ENCODE peak calls at places on chromosomes 5 and 9, in eight cellular contexts. L is H7; Z is GM19239; J is NCI-H69; M is brain microvascular endothelial cell; D is stimulated activated naive CD8-positive, alpha-beta T cell treated with anti-CD3 and anti-CD28 coated beads, Interleukin-15, Interleukin-2, amounts not matched to agents 100 U/mL and 50 U/mL, for 24 hours; K is NCI-H460; P is RPMI8226. Y is an unnamed sample.

GRCh38 chr5:178483620-178484019 is 106.6 kb downstream of the COL23A1 start:
- DNase-seq in M (no peak), P (peak), D (peak), K (no peak), Z (no peak), J (peak), L (no peak), Y (peak)

GRCh38 chr9:129557192-129558036 is 63.5 kb downstream of the C9orf50 start:
- DNase-seq in M (peak), K (no peak), Z (no peak), P (no peak), J (peak), L (peak), D (no peak), Y (no peak)

GRCh38 chr9:2043881-2044462 is 28.8 kb downstream of the SMARCA2 start:
- DNase-seq in J (peak), M (no peak), P (no peak), Z (no peak), L (peak), D (no peak), K (no peak), Y (peak)

GRCh38 chr5:139893873-139894272 is 98.3 kb downstream of the PSD2 start:
- DNase-seq in M (no peak), K (no peak), D (no peak), P (no peak), J (no peak), Z (no peak), L (no peak), Y (no peak)

GRCh38 chr9:93198839-93199625 is 15.1 kb downstream of the WNK2 start:
- DNase-seq in K (no peak), Z (no peak), D (no peak), M (no peak), P (no peak), J (no peak), L (no peak), Y (no peak)

GRCh38 chr9:136002886-136003285 is 41.7 kb upstream of the UBAC1 start:
- DNase-seq in M (no peak), J (no peak), K (no peak), Z (no peak), L (no peak), P (no peak), D (no peak), Y (no peak)

GRCh38 chr9:79581794-79582193 is 10.0 kb downstream of the TLE4 start:
- DNase-seq in L (no peak), P (no peak), D (peak), K (no peak), M (peak), Z (no peak), J (no peak), Y (no peak)

GRCh38 chr5:179836225-179837019 is 15.7 kb downstream of the SQSTM1 start:
- DNase-seq in K (no peak), P (no peak), M (no peak), Z (no peak), D (peak), J (peak), L (peak), Y (peak)

GRCh38 chr5:93899026-93899600 is 157.7 kb upstream of the POU5F2 start:
- DNase-seq in P (no peak), M (no peak), K (peak), J (peak), L (no peak), Z (no peak), D (no peak), Y (no peak)

GRCh38 chr5:140403613-140404012 is 2.0 kb downstream of the ANKHD1 start:
- DNase-seq in L (no peak), J (no peak), K (no peak), P (no peak), M (no peak), D (no peak), Z (no peak), Y (no peak)

GRCh38 chr9:15509931-15510788 is 610 bp downstream of the PSIP1 start:
- DNase-seq in L (peak), J (peak), Z (no peak), K (peak), M (peak), P (peak), D (peak), Y (no peak)

GRCh38 chr9:132989414-132989996 is 11.0 kb downstream of the GFI1B start:
- DNase-seq in P (no peak), J (peak), K (no peak), D (no peak), Z (no peak), L (peak), M (no peak), Y (no peak)

GRCh38 chr9:14554866-14555265 is 138.4 kb downstream of the ZDHHC21 start:
- DNase-seq in P (no peak), J (no peak), K (no peak), D (no peak), M (peak), L (no peak), Z (no peak), Y (no peak)

GRCh38 chr5:179239256-179240135 is 105.8 kb downstream of the ADAMTS2 start:
- DNase-seq in Z (no peak), M (no peak), J (no peak), K (no peak), D (no peak), L (peak), P (no peak), Y (no peak)

GRCh38 chr5:1209896-1210776 is 8.7 kb downstream of the SLC6A19 start:
- DNase-seq in J (peak), K (no peak), D (no peak), P (no peak), L (no peak), Z (no peak), M (no peak), Y (no peak)

GRCh38 chr9:126461608-126462007 is 135.0 kb downstream of the MVB12B start:
- DNase-seq in K (no peak), M (no peak), L (no peak), J (no peak), Z (no peak), D (no peak), P (no peak), Y (no peak)

GRCh38 chr5:65203746-65204145 is 278.0 kb downstream of the ADAMTS6 start:
- DNase-seq in Z (no peak), M (peak), L (no peak), J (no peak), D (no peak), K (no peak), P (no peak), Y (no peak)

GRCh38 chr5:136087961-136088871 is 44.4 kb upstream of the SMAD5 start:
- DNase-seq in D (no peak), P (no peak), J (no peak), K (no peak), Z (no peak), L (no peak), M (peak), Y (no peak)

GRCh38 chr5:104016650-104017049 is 454.1 kb upstream of the NUDT12 start:
- DNase-seq in J (no peak), L (no peak), D (no peak), P (no peak), K (no peak), M (peak), Z (no peak), Y (no peak)

GRCh38 chr9:29928072-29928471 is 2354.8 kb upstream of the C9orf72 start:
- DNase-seq in P (no peak), Z (no peak), M (no peak), K (no peak), D (no peak), J (peak), L (no peak), Y (no peak)

GRCh38 chr9:13990336-13990735 is 323.6 kb downstream of the NFIB start:
- DNase-seq in M (no peak), L (no peak), J (no peak), K (no peak), P (no peak), Z (no peak), D (no peak), Y (no peak)

GRCh38 chr5:34586117-34586885 is 69.8 kb upstream of the RAI14 start:
- DNase-seq in D (no peak), L (no peak), J (no peak), K (peak), M (peak), P (no peak), Z (no peak), Y (no peak)

GRCh38 chr5:80149161-80149609 is 106.7 kb downstream of the SERINC5 start:
- DNase-seq in K (no peak), L (no peak), D (no peak), J (peak), P (no peak), Z (no peak), M (no peak), Y (no peak)

GRCh38 chr5:110770286-110770685 is 31.5 kb downstream of the SLC25A46 start:
- DNase-seq in L (no peak), M (no peak), J (no peak), D (no peak), P (no peak), K (no peak), Z (no peak), Y (no peak)

GRCh38 chr9:37026936-37027581 is 7.0 kb downstream of the PAX5 start:
- DNase-seq in D (no peak), J (peak), Z (no peak), M (no peak), L (peak), P (no peak), K (no peak), Y (no peak)

GRCh38 chr5:95818181-95819147 is 4.1 kb downstream of the GLRX start:
- DNase-seq in P (no peak), Z (no peak), M (no peak), K (no peak), D (no peak), J (no peak), L (no peak), Y (peak)

GRCh38 chr5:55847837-55848236 is 3.3 kb upstream of the IL31RA start:
- DNase-seq in D (no peak), P (no peak), M (no peak), L (no peak), J (no peak), K (no peak), Z (no peak), Y (no peak)

GRCh38 chr9:137812356-137813023 is 65.1 kb upstream of the CACNA1B start:
- DNase-seq in K (no peak), M (no peak), P (no peak), L (peak), D (no peak), J (no peak), Z (no peak), Y (no peak)

GRCh38 chr9:85884236-85884635 is 56.7 kb upstream of the NAA35 start:
- DNase-seq in P (no peak), J (no peak), M (peak), K (peak), Z (no peak), L (no peak), D (no peak), Y (no peak)

GRCh38 chr5:172602712-172603289 is 38.3 kb upstream of the NEURL1B start:
- DNase-seq in D (no peak), P (no peak), K (no peak), M (peak), J (no peak), Z (no peak), L (no peak), Y (no peak)

Y was measured in naive B cell.